ENCODE peak calls at places on chromosomes 5 and 9, in seven cellular contexts. One of them, this sample, is unnamed.

GRCh38 chr5:94759022-94759421 is 140.6 kb downstream of the SLF1 start:
- DNase-seq in GM12878: no peak
- DNase-seq in upper lobe of left lung: no peak
- DNase-seq in stomach: no peak
- DNase-seq in ovary: no peak
- DNase-seq in HepG2: no peak
- DNase-seq in A549: no peak
- DNase-seq in this sample: no peak

GRCh38 chr9:94472766-94473165 is 82.1 kb upstream of the PCAT7 start:
- DNase-seq in stomach: no peak
- DNase-seq in HepG2: no peak
- DNase-seq in A549: no peak
- DNase-seq in GM12878: no peak
- DNase-seq in ovary: no peak
- DNase-seq in upper lobe of left lung: no peak
- DNase-seq in this sample: no peak

GRCh38 chr5:1445313-1445894 is at the start of gene SLC6A3:
- DNase-seq in upper lobe of left lung: no peak
- DNase-seq in stomach: peak
- DNase-seq in ovary: peak
- DNase-seq in GM12878: no peak
- DNase-seq in A549: no peak
- DNase-seq in HepG2: no peak
- DNase-seq in this sample: no peak

GRCh38 chr9:114583776-114584175 is 3.8 kb upstream of the ATP6V1G1 start:
- DNase-seq in stomach: no peak
- DNase-seq in HepG2: no peak
- DNase-seq in upper lobe of left lung: no peak
- DNase-seq in A549: no peak
- DNase-seq in GM12878: no peak
- DNase-seq in ovary: no peak
- DNase-seq in this sample: no peak

GRCh38 chr9:114779352-114779845 is 26.4 kb downstream of the TNFSF15 start:
- DNase-seq in A549: peak
- DNase-seq in ovary: no peak
- DNase-seq in stomach: peak
- DNase-seq in upper lobe of left lung: peak
- DNase-seq in GM12878: no peak
- DNase-seq in HepG2: no peak
- DNase-seq in this sample: no peak

GRCh38 chr5:180135128-180135955 is 63.8 kb upstream of the RNF130 start:
- DNase-seq in ovary: no peak
- DNase-seq in A549: no peak
- DNase-seq in GM12878: no peak
- DNase-seq in stomach: peak
- DNase-seq in HepG2: no peak
- DNase-seq in upper lobe of left lung: peak
- DNase-seq in this sample: no peak

GRCh38 chr5:118761814-118762213 is 226.5 kb downstream of the DTWD2 start:
- DNase-seq in ovary: no peak
- DNase-seq in stomach: no peak
- DNase-seq in upper lobe of left lung: no peak
- DNase-seq in A549: no peak
- DNase-seq in GM12878: no peak
- DNase-seq in HepG2: no peak
- DNase-seq in this sample: no peak

GRCh38 chr5:126354857-126355731 is 68.1 kb upstream of the GRAMD2B start:
- DNase-seq in A549: no peak
- DNase-seq in upper lobe of left lung: no peak
- DNase-seq in ovary: no peak
- DNase-seq in stomach: no peak
- DNase-seq in HepG2: no peak
- DNase-seq in GM12878: no peak
- DNase-seq in this sample: no peak

GRCh38 chr5:92505925-92506324 is 1075.1 kb downstream of the NR2F1-AS1 start:
- DNase-seq in ovary: no peak
- DNase-seq in upper lobe of left lung: no peak
- DNase-seq in A549: no peak
- DNase-seq in HepG2: no peak
- DNase-seq in GM12878: no peak
- DNase-seq in stomach: no peak
- DNase-seq in this sample: no peak

GRCh38 chr5:42250-42649 is 49.7 kb upstream of the PLEKHG4B start:
- DNase-seq in A549: no peak
- DNase-seq in GM12878: no peak
- DNase-seq in stomach: no peak
- DNase-seq in HepG2: no peak
- DNase-seq in ovary: no peak
- DNase-seq in upper lobe of left lung: no peak
- DNase-seq in this sample: no peak

GRCh38 chr5:54295658-54296276 is 14.6 kb downstream of the ARL15 start:
- DNase-seq in upper lobe of left lung: peak
- DNase-seq in GM12878: no peak
- DNase-seq in HepG2: no peak
- DNase-seq in ovary: no peak
- DNase-seq in stomach: no peak
- DNase-seq in A549: no peak
- DNase-seq in this sample: no peak

DNA sequence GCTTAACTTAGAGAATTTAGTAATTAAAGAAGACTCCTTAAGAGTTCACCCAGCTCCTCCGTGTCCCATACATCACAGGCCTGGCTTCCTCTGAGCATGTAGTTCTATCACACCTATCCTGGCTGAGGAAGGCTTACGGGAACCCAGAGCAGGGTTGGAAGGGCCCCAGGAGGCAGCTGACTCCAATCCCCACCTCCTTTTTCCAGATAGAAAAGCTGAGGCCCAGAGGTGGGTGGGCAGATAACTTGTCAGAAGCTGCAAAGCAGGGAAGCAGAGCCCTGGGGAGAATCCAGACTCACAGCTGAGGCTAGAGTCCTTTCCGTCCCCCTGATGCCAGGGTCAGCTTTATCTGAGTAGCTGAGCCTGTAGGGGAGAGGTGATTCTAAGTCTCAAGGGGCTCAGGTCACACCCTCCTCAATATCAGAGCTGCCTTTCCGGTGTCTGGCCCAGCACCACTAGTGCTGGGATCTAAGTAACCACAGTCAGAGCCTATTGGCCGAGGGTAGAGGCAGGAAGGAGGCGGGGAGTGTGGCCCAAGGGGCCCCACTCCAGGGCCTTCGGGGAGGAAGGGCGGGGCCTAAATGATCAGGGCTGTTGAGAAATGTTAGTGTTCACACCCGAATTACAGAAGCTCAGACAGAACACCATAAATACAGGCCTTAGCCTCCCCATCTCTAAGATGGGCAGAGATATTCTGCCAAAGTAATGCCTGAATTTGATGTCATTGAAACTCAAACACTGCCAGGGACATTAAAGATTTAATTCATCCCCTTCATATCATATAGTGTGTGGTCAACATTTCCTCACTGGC is 9.9 kb downstream of the CCDC69 start:
- DNase-seq in A549: no peak
- DNase-seq in GM12878: peak
- DNase-seq in upper lobe of left lung: peak
- DNase-seq in HepG2: peak
- DNase-seq in stomach: peak
- DNase-seq in ovary: peak
- DNase-seq in this sample: peak
- H3K4me3 ChIP-seq in A549: no peak
- H3K4me3 ChIP-seq in GM12878: peak
- H3K4me3 ChIP-seq in upper lobe of left lung: peak
- H3K4me3 ChIP-seq in HepG2: no peak
- H3K4me3 ChIP-seq in stomach: no peak
- H3K4me3 ChIP-seq in ovary: no peak
- H3K4me3 ChIP-seq in this sample: no peak

GRCh38 chr5:73544429-73545402 is 20.7 kb downstream of the ANKRA2 start:
- DNase-seq in HepG2: peak
- DNase-seq in A549: no peak
- DNase-seq in GM12878: no peak
- DNase-seq in ovary: no peak
- DNase-seq in upper lobe of left lung: peak
- DNase-seq in stomach: peak
- DNase-seq in this sample: no peak
- TF ChIP-seq EP300 in HepG2: peak
- TF ChIP-seq EP300 in A549: no peak
- TF ChIP-seq EP300 in GM12878: no peak
- TF ChIP-seq EP300 in ovary: no peak
- TF ChIP-seq EP300 in upper lobe of left lung: no peak
- TF ChIP-seq EP300 in stomach: no peak
- TF ChIP-seq EP300 in this sample: no peak

GRCh38 chr5:122154491-122154890 is 25.1 kb downstream of the ZNF474 start:
- DNase-seq in GM12878: no peak
- DNase-seq in A549: no peak
- DNase-seq in ovary: no peak
- DNase-seq in upper lobe of left lung: no peak
- DNase-seq in HepG2: no peak
- DNase-seq in stomach: no peak
- DNase-seq in this sample: no peak
- H3K4me3 ChIP-seq in GM12878: no peak
- H3K4me3 ChIP-seq in A549: no peak
- H3K4me3 ChIP-seq in ovary: no peak
- H3K4me3 ChIP-seq in upper lobe of left lung: no peak
- H3K4me3 ChIP-seq in HepG2: no peak
- H3K4me3 ChIP-seq in stomach: no peak
- H3K4me3 ChIP-seq in this sample: no peak

GRCh38 chr5:161311965-161312364 is 234.6 kb downstream of the GABRB2 start:
- DNase-seq in A549: no peak
- DNase-seq in HepG2: no peak
- DNase-seq in upper lobe of left lung: no peak
- DNase-seq in ovary: no peak
- DNase-seq in stomach: no peak
- DNase-seq in GM12878: no peak
- DNase-seq in this sample: no peak
- TF ChIP-seq EP300 in A549: no peak
- TF ChIP-seq EP300 in HepG2: no peak
- TF ChIP-seq EP300 in upper lobe of left lung: no peak
- TF ChIP-seq EP300 in ovary: no peak
- TF ChIP-seq EP300 in stomach: no peak
- TF ChIP-seq EP300 in GM12878: no peak
- TF ChIP-seq EP300 in this sample: no peak